ENCODE peak calls at places on chromosomes 7 and 10, in nine cellular contexts. M is NCI-H1930; I is anterior cingulate cortex; F is GM04503; G is M059J; B is omental fat pad; T is left cardiac atrium; V is HT1080; O is stimulated activated CD4-positive, alpha-beta T cell treated with anti-CD3 and anti-CD28 coated beads, Interleukin-4, amount 100 ng/mL, for 1 hour. X is an unnamed sample.
A peak's percentile ranks its signal among the peaks of the same experiment; 100 is the strongest.

GRCh38 chr10:90788987-90789386 is 68.9 kb downstream of the HTR7 start:
- DNase-seq in M (no peak), I (no peak), F (no peak), G (no peak), B (no peak), T (no peak), V (no peak), O (no peak), X (no peak)

GRCh38 chr10:131722121-131722520 is 178.7 kb upstream of the PPP2R2D start:
- DNase-seq in M (no peak), I (no peak), F (no peak), G (no peak), B (no peak), T (no peak), V (no peak), O (no peak), X (no peak)

GRCh38 chr7:117279203-117279602 is 43.7 kb downstream of the WNT2 start:
- DNase-seq in M (no peak), I (no peak), F (no peak), G (no peak), B (no peak), T (no peak), V (no peak), O (no peak), X (no peak)

GRCh38 chr10:23927926-23928325 is 281.0 kb upstream of the KIAA1217 start:
- DNase-seq in M (no peak), I (no peak), F (no peak), G (no peak), B (no peak), T (no peak), V (no peak), O (no peak), X (peak; percentile 15)

GRCh38 chr10:131697461-131698128 is 203.2 kb upstream of the PPP2R2D start:
- DNase-seq in M (no peak), I (no peak), F (no peak), G (no peak), B (no peak), T (no peak), V (no peak), O (no peak), X (no peak)

GRCh38 chr10:97328646-97329453 is 5.7 kb downstream of the FRAT2 start:
- DNase-seq in M (no peak), I (no peak), F (no peak), G (no peak), B (no peak), T (no peak), V (no peak), O (no peak), X (no peak)

GRCh38 chr10:71090330-71090729 is 122.0 kb upstream of the UNC5B start:
- DNase-seq in M (no peak), I (no peak), F (no peak), G (no peak), B (no peak), T (no peak), V (no peak), O (no peak), X (no peak)

GRCh38 chr7:55124989-55125875 is 106.4 kb downstream of the EGFR start:
- DNase-seq in M (no peak), I (no peak), F (no peak), G (no peak), B (no peak), T (no peak), V (no peak), O (no peak), X (no peak)

GRCh38 chr7:32496052-32496813 is 944 bp downstream of the AVL9 start:
- DNase-seq in M (no peak), I (no peak), F (no peak), G (no peak), B (no peak), T (no peak), V (no peak), O (no peak), X (no peak)

GRCh38 chr7:139603896-139604295 is 80.4 kb downstream of the CLEC2L start:
- DNase-seq in M (no peak), I (no peak), F (no peak), G (no peak), B (no peak), T (no peak), V (no peak), O (no peak), X (peak; percentile 53)

GRCh38 chr7:18550574-18550973 is 55.0 kb downstream of the HDAC9 start:
- DNase-seq in M (no peak), I (no peak), F (no peak), G (no peak), B (no peak), T (no peak), V (no peak), O (no peak), X (no peak)

GRCh38 chr10:76981251-76981650 is 656.4 kb downstream of the KCNMA1 start:
- DNase-seq in M (no peak), I (no peak), F (no peak), G (no peak), B (no peak), T (no peak), V (no peak), O (no peak), X (no peak)

GRCh38 chr10:24894309-24894708 is 58.1 kb downstream of the PRTFDC1 start:
- DNase-seq in M (no peak), I (no peak), F (no peak), G (peak; percentile 93), B (no peak), T (no peak), V (peak; percentile 70), O (no peak), X (no peak)

GRCh38 chr7:37150856-37151255 is 297.8 kb downstream of the ELMO1 start:
- DNase-seq in M (no peak), I (no peak), F (no peak), G (no peak), B (no peak), T (no peak), V (no peak), O (no peak), X (no peak)

GRCh38 chr7:156148995-156149394 is 336.7 kb upstream of the SHH start:
- DNase-seq in M (no peak), I (no peak), F (no peak), G (no peak), B (no peak), T (no peak), V (no peak), O (no peak), X (no peak)

GRCh38 chr7:29612596-29612995 is 49.0 kb downstream of the PRR15 start:
- DNase-seq in M (no peak), I (no peak), F (peak; percentile 62), G (peak; percentile 71), B (no peak), T (no peak), V (no peak), O (no peak), X (no peak)

GRCh38 chr7:101538596-101539459 is 90.3 kb downstream of the MYL10 start:
- DNase-seq in M (peak; percentile 8), I (no peak), F (no peak), G (peak; percentile 58), B (peak; percentile 51), T (peak; percentile 51), V (peak; percentile 36), O (peak; percentile 56), X (peak; percentile 33)

GRCh38 chr10:115402690-115403089 is 309.5 kb downstream of the ATRNL1 start:
- DNase-seq in M (no peak), I (no peak), F (peak; percentile 1), G (peak; percentile 53), B (no peak), T (no peak), V (peak; percentile 16), O (no peak), X (no peak)

GRCh38 chr7:151038951-151039849 is 9.1 kb upstream of the ASIC3 start:
- DNase-seq in M (no peak), I (peak; percentile 25), F (peak; percentile 71), G (peak; percentile 98), B (peak; percentile 81), T (peak; percentile 87), V (peak; percentile 98), O (peak; percentile 57), X (peak; percentile 70)

GRCh38 chr7:151315038-151315655 is 26.5 kb upstream of the NUB1 start:
- DNase-seq in M (peak; percentile 27), I (peak; percentile 21), F (no peak), G (peak; percentile 64), B (peak; percentile 60), T (peak; percentile 68), V (peak; percentile 52), O (peak; percentile 61), X (no peak)

GRCh38 chr10:93766918-93767317 is 9.2 kb downstream of the LGI1 start:
- DNase-seq in M (no peak), I (no peak), F (no peak), G (no peak), B (no peak), T (no peak), V (no peak), O (no peak), X (no peak)

GRCh38 chr10:109593686-109594085 is 329.6 kb downstream of the XPNPEP1 start:
- DNase-seq in M (no peak), I (no peak), F (no peak), G (peak; percentile 8), B (no peak), T (no peak), V (peak; percentile 16), O (no peak), X (no peak)

GRCh38 chr7:150923191-150923590 is 54.9 kb downstream of the KCNH2 start:
- DNase-seq in M (no peak), I (no peak), F (no peak), G (peak; percentile 85), B (no peak), T (no peak), V (peak; percentile 42), O (no peak), X (no peak)

GRCh38 chr7:142371586-142372377 is 113.9 kb upstream of the PRSS58 start:
- DNase-seq in M (no peak), I (no peak), F (no peak), G (peak; percentile 65), B (no peak), T (no peak), V (no peak), O (no peak), X (no peak)

X was measured in heart right ventricle.